ENCODE peak calls at places on chromosomes 6 and 20, in six cellular contexts. Z is activated CD4-positive, alpha-beta T cell treated with anti-CD3 and anti-CD28 coated beads for 36 hours; P is GF-D8; A is ELR; G is fibroblast of gingiva; C is T-helper 1 cell. W is an unnamed sample.

GRCh38 chr6:2862712-2863174 is 21.1 kb upstream of the SERPINB1 start:
- DNase-seq in Z (peak; percentile 77), P (no peak), A (no peak), G (no peak), C (no peak), W (no peak)

GRCh38 chr20:59724457-59725366 is 120.4 kb downstream of the PHACTR3 start:
- DNase-seq in Z (no peak), P (no peak), A (no peak), G (no peak), C (no peak), W (no peak)

GRCh38 chr6:1286972-1287600 is 24.8 kb upstream of the FOXQ1 start:
- DNase-seq in Z (no peak), P (peak; percentile 94), A (peak; percentile 95), G (peak; percentile 83), C (no peak), W (no peak)

GRCh38 chr20:35952480-35953410 is 1.6 kb downstream of the SCAND1 start:
- DNase-seq in Z (peak; percentile 13), P (peak; percentile 59), A (peak; percentile 53), G (peak; percentile 33), C (no peak), W (no peak)

GRCh38 chr6:105993769-105994521 is 92.2 kb upstream of the PRDM1 start:
- DNase-seq in Z (peak; percentile 61), P (peak; percentile 72), A (peak; percentile 80), G (peak; percentile 64), C (peak; percentile 51), W (peak; percentile 58)

GRCh38 chr6:144145546-144145945 is 4.8 kb upstream of the STX11 start:
- DNase-seq in Z (no peak), P (no peak), A (peak; percentile 34), G (no peak), C (no peak), W (no peak)

GRCh38 chr6:138013949-138014348 is 93.3 kb downstream of the PERP start:
- DNase-seq in Z (no peak), P (no peak), A (no peak), G (no peak), C (no peak), W (no peak)

GRCh38 chr6:138863331-138863730 is 67.4 kb downstream of the ECT2L start:
- DNase-seq in Z (no peak), P (no peak), A (no peak), G (no peak), C (no peak), W (no peak)